ENCODE peak calls at places on chromosomes 3 and 15, in four cellular contexts. One of them, this sample, is unnamed.
A peak's percentile ranks its signal among the peaks of the same experiment; 100 is the strongest.

GRCh38 chr3:194458122-194458521 is 28.7 kb downstream of the ATP13A3 start:
- DNase-seq in activated B cell treated with CpG ODN at 0.5 μM for 24 hours: no peak
- DNase-seq in psoas muscle: no peak
- DNase-seq in brain microvascular endothelial cell: no peak
- DNase-seq in this sample: no peak

GRCh38 chr15:68775671-68776476 is 44.8 kb downstream of the ANP32A start:
- DNase-seq in activated B cell treated with CpG ODN at 0.5 μM for 24 hours: no peak
- DNase-seq in psoas muscle: peak; percentile 92
- DNase-seq in brain microvascular endothelial cell: no peak
- DNase-seq in this sample: no peak

GRCh38 chr15:70328137-70329115 is 230.7 kb upstream of the TLE3 start:
- DNase-seq in activated B cell treated with CpG ODN at 0.5 μM for 24 hours: no peak
- DNase-seq in psoas muscle: peak; percentile 76
- DNase-seq in brain microvascular endothelial cell: peak; percentile 82
- DNase-seq in this sample: no peak

GRCh38 chr3:41286305-41286704 is 87.0 kb downstream of the CTNNB1 start:
- DNase-seq in activated B cell treated with CpG ODN at 0.5 μM for 24 hours: no peak
- DNase-seq in psoas muscle: no peak
- DNase-seq in brain microvascular endothelial cell: no peak
- DNase-seq in this sample: no peak

GRCh38 chr3:112372396-112372795 is 39.4 kb downstream of the CD200 start:
- DNase-seq in activated B cell treated with CpG ODN at 0.5 μM for 24 hours: no peak
- DNase-seq in psoas muscle: no peak
- DNase-seq in brain microvascular endothelial cell: no peak
- DNase-seq in this sample: no peak

GRCh38 chr3:120461416-120461815 is 10.6 kb upstream of the FSTL1 start:
- DNase-seq in activated B cell treated with CpG ODN at 0.5 μM for 24 hours: no peak
- DNase-seq in psoas muscle: no peak
- DNase-seq in brain microvascular endothelial cell: no peak
- DNase-seq in this sample: no peak

GRCh38 chr3:150107429-150108175 is 136.9 kb upstream of the PFN2 start:
- DNase-seq in activated B cell treated with CpG ODN at 0.5 μM for 24 hours: no peak
- DNase-seq in psoas muscle: no peak
- DNase-seq in brain microvascular endothelial cell: no peak
- DNase-seq in this sample: no peak

GRCh38 chr3:12999147-13000140 is 73.8 kb downstream of the IQSEC1 start:
- DNase-seq in activated B cell treated with CpG ODN at 0.5 μM for 24 hours: no peak
- DNase-seq in psoas muscle: peak; percentile 90
- DNase-seq in brain microvascular endothelial cell: no peak
- DNase-seq in this sample: peak; percentile 75

GRCh38 chr15:47887181-47887580 is 169.9 kb downstream of the SEMA6D start:
- DNase-seq in activated B cell treated with CpG ODN at 0.5 μM for 24 hours: no peak
- DNase-seq in psoas muscle: no peak
- DNase-seq in brain microvascular endothelial cell: no peak
- DNase-seq in this sample: no peak

GRCh38 chr15:60964527-60964926 is 264.6 kb downstream of the RORA start:
- DNase-seq in activated B cell treated with CpG ODN at 0.5 μM for 24 hours: no peak
- DNase-seq in psoas muscle: peak; percentile 90
- DNase-seq in brain microvascular endothelial cell: no peak
- DNase-seq in this sample: no peak

GRCh38 chr3:134317106-134317947 is 56.9 kb downstream of the AMOTL2 start:
- DNase-seq in activated B cell treated with CpG ODN at 0.5 μM for 24 hours: no peak
- DNase-seq in psoas muscle: no peak
- DNase-seq in brain microvascular endothelial cell: no peak
- DNase-seq in this sample: no peak

GRCh38 chr3:127800508-127800907 is 21.8 kb downstream of the MGLL start:
- DNase-seq in activated B cell treated with CpG ODN at 0.5 μM for 24 hours: no peak
- DNase-seq in psoas muscle: no peak
- DNase-seq in brain microvascular endothelial cell: peak; percentile 63
- DNase-seq in this sample: no peak

GRCh38 chr3:76107935-76108570 is 322.7 kb upstream of the ZNF717 start:
- DNase-seq in activated B cell treated with CpG ODN at 0.5 μM for 24 hours: no peak
- DNase-seq in psoas muscle: no peak
- DNase-seq in brain microvascular endothelial cell: peak; percentile 67
- DNase-seq in this sample: no peak

GRCh38 chr15:31403606-31404005 is 77.0 kb downstream of the KLF13 start:
- DNase-seq in activated B cell treated with CpG ODN at 0.5 μM for 24 hours: no peak
- DNase-seq in psoas muscle: no peak
- DNase-seq in brain microvascular endothelial cell: peak; percentile 60
- DNase-seq in this sample: no peak

GRCh38 chr15:38074029-38074428 is 139.6 kb downstream of the TMCO5A start:
- DNase-seq in activated B cell treated with CpG ODN at 0.5 μM for 24 hours: no peak
- DNase-seq in psoas muscle: no peak
- DNase-seq in brain microvascular endothelial cell: no peak
- DNase-seq in this sample: no peak

GRCh38 chr15:88487176-88487795 is 19.8 kb downstream of the MRPS11 start:
- DNase-seq in activated B cell treated with CpG ODN at 0.5 μM for 24 hours: no peak
- DNase-seq in psoas muscle: no peak
- DNase-seq in brain microvascular endothelial cell: no peak
- DNase-seq in this sample: no peak

GRCh38 chr3:57530071-57530608 is 14.0 kb downstream of the DNAH12 start:
- DNase-seq in activated B cell treated with CpG ODN at 0.5 μM for 24 hours: no peak
- DNase-seq in psoas muscle: no peak
- DNase-seq in brain microvascular endothelial cell: no peak
- DNase-seq in this sample: peak; percentile 19

GRCh38 chr15:38531509-38531908 is 33.1 kb downstream of the RASGRP1 start:
- DNase-seq in activated B cell treated with CpG ODN at 0.5 μM for 24 hours: no peak
- DNase-seq in psoas muscle: no peak
- DNase-seq in brain microvascular endothelial cell: peak; percentile 17
- DNase-seq in this sample: peak; percentile 32

GRCh38 chr3:42080452-42080872 is 10.7 kb upstream of the TRAK1 start:
- DNase-seq in activated B cell treated with CpG ODN at 0.5 μM for 24 hours: peak; percentile 51
- DNase-seq in psoas muscle: no peak
- DNase-seq in brain microvascular endothelial cell: no peak
- DNase-seq in this sample: peak; percentile 64

GRCh38 chr3:156406393-156406792 is 148.5 kb downstream of the SSR3 start:
- DNase-seq in activated B cell treated with CpG ODN at 0.5 μM for 24 hours: no peak
- DNase-seq in psoas muscle: no peak
- DNase-seq in brain microvascular endothelial cell: no peak
- DNase-seq in this sample: no peak

GRCh38 chr15:57522148-57522547 is 69.6 kb upstream of the MYZAP start:
- DNase-seq in activated B cell treated with CpG ODN at 0.5 μM for 24 hours: no peak
- DNase-seq in psoas muscle: no peak
- DNase-seq in brain microvascular endothelial cell: no peak
- DNase-seq in this sample: no peak

GRCh38 chr3:98695816-98696215 is 67.3 kb upstream of the ST3GAL6 start:
- DNase-seq in activated B cell treated with CpG ODN at 0.5 μM for 24 hours: no peak
- DNase-seq in psoas muscle: no peak
- DNase-seq in brain microvascular endothelial cell: no peak
- DNase-seq in this sample: no peak

GRCh38 chr3:141477224-141477623 is 9.6 kb upstream of the RASA2 start:
- DNase-seq in activated B cell treated with CpG ODN at 0.5 μM for 24 hours: no peak
- DNase-seq in psoas muscle: no peak
- DNase-seq in brain microvascular endothelial cell: peak; percentile 89
- DNase-seq in this sample: peak; percentile 78

GRCh38 chr15:57146394-57147140 is 228.1 kb downstream of the TCF12 start:
- DNase-seq in activated B cell treated with CpG ODN at 0.5 μM for 24 hours: no peak
- DNase-seq in psoas muscle: no peak
- DNase-seq in brain microvascular endothelial cell: peak; percentile 39
- DNase-seq in this sample: peak; percentile 31

GRCh38 chr3:184952671-184953070 is 140.7 kb downstream of the VPS8 start:
- DNase-seq in activated B cell treated with CpG ODN at 0.5 μM for 24 hours: no peak
- DNase-seq in psoas muscle: no peak
- DNase-seq in brain microvascular endothelial cell: no peak
- DNase-seq in this sample: no peak

GRCh38 chr3:155369244-155369643 is 75.8 kb upstream of the STRIT1 start:
- DNase-seq in activated B cell treated with CpG ODN at 0.5 μM for 24 hours: no peak
- DNase-seq in psoas muscle: no peak
- DNase-seq in brain microvascular endothelial cell: no peak
- DNase-seq in this sample: no peak

GRCh38 chr3:65342084-65342683 is 654.4 kb upstream of the ADAMTS9 start:
- DNase-seq in activated B cell treated with CpG ODN at 0.5 μM for 24 hours: no peak
- DNase-seq in psoas muscle: no peak
- DNase-seq in brain microvascular endothelial cell: peak; percentile 31
- DNase-seq in this sample: peak; percentile 72

GRCh38 chr15:42736178-42736792 is 643 bp downstream of the CDAN1 start:
- DNase-seq in activated B cell treated with CpG ODN at 0.5 μM for 24 hours: peak; percentile 39
- DNase-seq in psoas muscle: no peak
- DNase-seq in brain microvascular endothelial cell: no peak
- DNase-seq in this sample: no peak

DNA sequence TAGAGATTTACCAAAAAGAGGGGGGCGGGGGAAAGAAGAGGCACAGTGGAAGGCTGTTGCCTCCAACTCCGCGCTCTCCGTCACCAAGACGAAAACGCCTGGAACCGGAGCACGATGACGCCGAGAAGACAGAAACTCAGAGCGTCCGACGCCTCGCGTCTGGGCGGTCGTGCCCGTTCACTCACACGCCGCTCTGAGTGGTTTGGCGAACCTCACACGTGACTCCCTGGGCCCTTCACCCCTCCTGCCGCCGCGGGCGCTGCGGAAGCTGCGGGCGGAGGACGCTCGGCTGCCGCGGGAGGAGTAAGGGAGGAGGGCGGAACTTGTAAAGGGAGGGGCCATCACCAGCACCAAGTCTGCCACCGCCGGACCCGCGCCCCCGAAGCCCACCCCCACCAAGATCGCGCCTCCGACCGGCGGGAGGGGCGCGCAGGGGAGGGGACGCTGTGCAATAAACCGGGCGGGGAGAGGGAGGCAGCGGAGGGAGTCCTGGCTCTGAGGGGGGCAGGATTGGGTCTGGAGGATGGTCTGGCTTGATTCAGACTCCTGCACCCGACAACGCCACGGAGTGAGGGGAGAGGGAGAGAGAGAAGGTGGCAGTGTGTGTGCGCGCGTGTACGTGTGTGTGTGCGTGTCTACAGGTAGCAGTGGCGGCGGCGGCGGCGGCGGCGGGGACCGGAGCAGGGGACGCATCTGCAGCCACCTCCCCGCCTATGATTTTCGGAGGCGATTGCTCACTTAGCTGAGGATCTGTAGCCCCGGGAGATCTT is 1.9 kb upstream of the NLGN1 start:
- DNase-seq in activated B cell treated with CpG ODN at 0.5 μM for 24 hours: no peak
- DNase-seq in psoas muscle: peak; percentile 90
- DNase-seq in brain microvascular endothelial cell: peak; percentile 48
- DNase-seq in this sample: peak; percentile 88
- TF ChIP-seq CTCF in activated B cell treated with CpG ODN at 0.5 μM for 24 hours: no peak
- TF ChIP-seq CTCF in psoas muscle: no peak
- TF ChIP-seq CTCF in brain microvascular endothelial cell: no peak
- TF ChIP-seq CTCF in this sample: no peak

GRCh38 chr3:71616571-71617021 is 33.1 kb upstream of the FOXP1 start:
- DNase-seq in activated B cell treated with CpG ODN at 0.5 μM for 24 hours: no peak
- DNase-seq in psoas muscle: no peak
- DNase-seq in brain microvascular endothelial cell: no peak
- DNase-seq in this sample: no peak

GRCh38 chr3:71614426-71614825 is 30.9 kb upstream of the FOXP1 start:
- DNase-seq in activated B cell treated with CpG ODN at 0.5 μM for 24 hours: no peak
- DNase-seq in psoas muscle: no peak
- DNase-seq in brain microvascular endothelial cell: no peak
- DNase-seq in this sample: no peak

GRCh38 chr3:71611099-71611498 is 27.6 kb upstream of the FOXP1 start:
- DNase-seq in activated B cell treated with CpG ODN at 0.5 μM for 24 hours: no peak
- DNase-seq in psoas muscle: no peak
- DNase-seq in brain microvascular endothelial cell: no peak
- DNase-seq in this sample: no peak

DNA sequence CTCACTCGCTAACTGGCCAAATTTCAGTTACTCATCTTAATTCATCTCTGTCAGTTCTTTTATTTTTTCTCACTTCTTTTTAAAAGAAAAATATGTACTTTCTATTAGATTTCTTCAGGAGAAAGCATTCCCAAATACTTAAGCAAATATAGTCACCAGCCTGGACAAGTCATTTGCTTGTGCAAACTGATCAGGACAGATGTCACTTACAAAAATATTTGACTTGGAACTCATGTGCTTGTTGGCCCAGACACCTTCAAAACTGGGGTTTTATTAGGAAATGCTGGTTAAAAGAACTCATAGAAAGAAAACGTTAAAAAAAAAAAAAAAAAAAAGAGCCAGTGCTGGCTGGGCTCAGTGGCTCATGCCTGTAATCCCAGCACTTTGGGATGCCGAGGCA is 31.3 kb upstream of the FOXP1 start:
- DNase-seq in activated B cell treated with CpG ODN at 0.5 μM for 24 hours: no peak
- DNase-seq in psoas muscle: no peak
- DNase-seq in brain microvascular endothelial cell: no peak
- DNase-seq in this sample: no peak
- TF ChIP-seq CTCF in activated B cell treated with CpG ODN at 0.5 μM for 24 hours: no peak
- TF ChIP-seq CTCF in psoas muscle: no peak
- TF ChIP-seq CTCF in brain microvascular endothelial cell: no peak
- TF ChIP-seq CTCF in this sample: no peak

GRCh38 chr3:45038096-45038455 is 12.0 kb downstream of the CLEC3B start:
- DNase-seq in activated B cell treated with CpG ODN at 0.5 μM for 24 hours: no peak
- DNase-seq in psoas muscle: no peak
- DNase-seq in brain microvascular endothelial cell: no peak
- DNase-seq in this sample: no peak
- TF ChIP-seq CTCF in activated B cell treated with CpG ODN at 0.5 μM for 24 hours: no peak
- TF ChIP-seq CTCF in psoas muscle: no peak
- TF ChIP-seq CTCF in brain microvascular endothelial cell: no peak
- TF ChIP-seq CTCF in this sample: no peak

GRCh38 chr3:132038198-132038825 is 3.5 kb upstream of the CPNE4 start:
- DNase-seq in activated B cell treated with CpG ODN at 0.5 μM for 24 hours: no peak
- DNase-seq in psoas muscle: no peak
- DNase-seq in brain microvascular endothelial cell: no peak
- DNase-seq in this sample: no peak
- TF ChIP-seq CTCF in activated B cell treated with CpG ODN at 0.5 μM for 24 hours: no peak
- TF ChIP-seq CTCF in psoas muscle: peak; percentile 38
- TF ChIP-seq CTCF in brain microvascular endothelial cell: peak; percentile 61
- TF ChIP-seq CTCF in this sample: peak; percentile 58

GRCh38 chr3:186219211-186219638 is 110.3 kb upstream of the ETV5 start:
- DNase-seq in activated B cell treated with CpG ODN at 0.5 μM for 24 hours: no peak
- DNase-seq in psoas muscle: peak; percentile 91
- DNase-seq in brain microvascular endothelial cell: no peak
- DNase-seq in this sample: no peak
- TF ChIP-seq CTCF in activated B cell treated with CpG ODN at 0.5 μM for 24 hours: no peak
- TF ChIP-seq CTCF in psoas muscle: peak; percentile 46
- TF ChIP-seq CTCF in brain microvascular endothelial cell: no peak
- TF ChIP-seq CTCF in this sample: no peak

GRCh38 chr15:41695750-41696436 is 35.7 kb downstream of the MGA start:
- DNase-seq in activated B cell treated with CpG ODN at 0.5 μM for 24 hours: no peak
- DNase-seq in psoas muscle: no peak
- DNase-seq in brain microvascular endothelial cell: peak; percentile 53
- DNase-seq in this sample: no peak
- TF ChIP-seq CTCF in activated B cell treated with CpG ODN at 0.5 μM for 24 hours: no peak
- TF ChIP-seq CTCF in psoas muscle: no peak
- TF ChIP-seq CTCF in brain microvascular endothelial cell: peak; percentile 60
- TF ChIP-seq CTCF in this sample: no peak

This sample was measured in Calu3.